ENCODE peak calls at places on chromosomes 12 and 14, in four cellular contexts. One of them, this sample, is unnamed.

GRCh38 chr14:75979071-75979571 is 2.7 kb downstream of the TGFB3 start:
- DNase-seq in putamen: no peak
- DNase-seq in H7: peak; percentile 90
- DNase-seq in EL: no peak
- DNase-seq in this sample: no peak

GRCh38 chr12:43893670-43894069 is 57.8 kb downstream of the TMEM117 start:
- DNase-seq in EL: peak; percentile 7
- DNase-seq in putamen: no peak
- DNase-seq in H7: no peak
- DNase-seq in this sample: peak; percentile 4

GRCh38 chr12:29240441-29240840 is 91.4 kb downstream of the FAR2 start:
- DNase-seq in EL: no peak
- DNase-seq in putamen: no peak
- DNase-seq in H7: no peak
- DNase-seq in this sample: no peak

GRCh38 chr14:32620724-32621123 is 291.6 kb downstream of the AKAP6 start:
- DNase-seq in H7: no peak
- DNase-seq in putamen: no peak
- DNase-seq in EL: peak; percentile 18
- DNase-seq in this sample: no peak

GRCh38 chr12:77232045-77232444 is 166.7 kb upstream of the E2F7 start:
- DNase-seq in H7: no peak
- DNase-seq in putamen: no peak
- DNase-seq in EL: peak; percentile 32
- DNase-seq in this sample: peak; percentile 89

GRCh38 chr14:74979442-74980397 is 23.0 kb upstream of the EIF2B2 start:
- DNase-seq in putamen: no peak
- DNase-seq in H7: peak; percentile 83
- DNase-seq in EL: peak; percentile 80
- DNase-seq in this sample: no peak

GRCh38 chr14:97283450-97284230 is 486.5 kb downstream of the VRK1 start:
- DNase-seq in EL: no peak
- DNase-seq in putamen: no peak
- DNase-seq in H7: no peak
- DNase-seq in this sample: no peak

GRCh38 chr12:1845886-1846285 is 25.5 kb downstream of the LRTM2 start:
- DNase-seq in H7: peak; percentile 27
- DNase-seq in putamen: no peak
- DNase-seq in EL: no peak
- DNase-seq in this sample: no peak

GRCh38 chr14:70601162-70601561 is 707 bp upstream of the MED6 start:
- DNase-seq in H7: no peak
- DNase-seq in EL: peak; percentile 45
- DNase-seq in putamen: peak; percentile 0
- DNase-seq in this sample: no peak

GRCh38 chr14:24694680-24695079 is 60.7 kb upstream of the GZMB start:
- DNase-seq in putamen: no peak
- DNase-seq in EL: no peak
- DNase-seq in H7: no peak
- DNase-seq in this sample: no peak

GRCh38 chr12:124480469-124481256 is 86.7 kb downstream of the NCOR2 start:
- DNase-seq in putamen: no peak
- DNase-seq in H7: peak; percentile 71
- DNase-seq in EL: peak; percentile 94
- DNase-seq in this sample: no peak

GRCh38 chr12:131803995-131804521 is 24.1 kb upstream of the MMP17 start:
- DNase-seq in putamen: no peak
- DNase-seq in EL: peak; percentile 51
- DNase-seq in H7: no peak
- DNase-seq in this sample: no peak

GRCh38 chr12:87383705-87384104 is 645.5 kb downstream of the C12orf50 start:
- DNase-seq in EL: no peak
- DNase-seq in putamen: no peak
- DNase-seq in H7: no peak
- DNase-seq in this sample: no peak

GRCh38 chr14:103613517-103613916 is 15.5 kb upstream of the KLC1 start:
- DNase-seq in H7: no peak
- DNase-seq in putamen: no peak
- DNase-seq in EL: no peak
- DNase-seq in this sample: no peak

GRCh38 chr14:104290058-104290667 is 151.8 kb downstream of the KIF26A start:
- DNase-seq in EL: no peak
- DNase-seq in putamen: no peak
- DNase-seq in H7: no peak
- DNase-seq in this sample: no peak

GRCh38 chr14:44168566-44168965 is 338.5 kb downstream of the FSCB start:
- DNase-seq in H7: no peak
- DNase-seq in putamen: no peak
- DNase-seq in EL: no peak
- DNase-seq in this sample: no peak

GRCh38 chr12:53205747-53206146 is 1.3 kb downstream of the ITGB7 start:
- DNase-seq in putamen: no peak
- DNase-seq in H7: no peak
- DNase-seq in EL: peak; percentile 86
- DNase-seq in this sample: no peak

GRCh38 chr12:40032433-40033259 is 73.2 kb downstream of the SLC2A13 start:
- DNase-seq in putamen: no peak
- DNase-seq in EL: no peak
- DNase-seq in H7: peak; percentile 19
- DNase-seq in this sample: no peak

This sample was measured in HFF-Myc.